ENCODE peak calls at places on chromosomes 3 and 15, in eight cellular contexts. N is IMR-90, S is HCT116, T is spleen, O is Peyer's patch, H is adrenal gland, X is uterus, K is NB4. P is an unnamed sample.

GRCh38 chr15:29870495-29871151 is 48.4 kb upstream of the TJP1 start:
- DNase-seq in N (no peak), S (no peak), T (no peak), O (no peak), H (peak; percentile 59), X (peak; percentile 55), K (no peak), P (no peak)

GRCh38 chr3:139588450-139588849 is 48.9 kb upstream of the RBP1 start:
- DNase-seq in N (no peak), S (peak; percentile 6), T (no peak), O (no peak), H (no peak), X (no peak), K (peak; percentile 11), P (no peak)

GRCh38 chr3:130850044-130850797 is 43.7 kb upstream of the ATP2C1 start:
- DNase-seq in N (peak; percentile 46), S (no peak), T (no peak), O (no peak), H (peak; percentile 37), X (no peak), K (peak; percentile 96), P (peak; percentile 45)

GRCh38 chr15:64379216-64379960 is 1.9 kb downstream of the PCLAF start:
- DNase-seq in N (no peak), S (no peak), T (no peak), O (no peak), H (no peak), X (no peak), K (peak; percentile 19), P (peak; percentile 40)

GRCh38 chr3:4720316-4721075 is 227.3 kb downstream of the ITPR1 start:
- DNase-seq in N (peak; percentile 71), S (peak; percentile 60), T (no peak), O (peak; percentile 29), H (peak; percentile 89), X (peak; percentile 86), K (peak; percentile 65), P (peak; percentile 89)

GRCh38 chr3:32424581-32425250 is 33.1 kb downstream of the CMTM7 start:
- DNase-seq in N (no peak), S (no peak), T (peak; percentile 70), O (no peak), H (no peak), X (no peak), K (no peak), P (no peak)

GRCh38 chr3:194736896-194737600 is 51.4 kb downstream of the FAM43A start:
- DNase-seq in N (no peak), S (no peak), T (no peak), O (peak; percentile 49), H (no peak), X (no peak), K (peak; percentile 94), P (no peak)

GRCh38 chr3:98763814-98764691 is 913 bp downstream of the ST3GAL6 start:
- DNase-seq in N (no peak), S (no peak), T (peak; percentile 65), O (no peak), H (no peak), X (no peak), K (peak; percentile 83), P (no peak)

GRCh38 chr3:133669949-133670524 is 8.3 kb upstream of the TOPBP1 start:
- DNase-seq in N (no peak), S (no peak), T (no peak), O (no peak), H (no peak), X (no peak), K (no peak), P (no peak)

GRCh38 chr3:113231827-113232253 is 20.5 kb downstream of the BOC start:
- DNase-seq in N (peak; percentile 89), S (peak; percentile 50), T (no peak), O (no peak), H (no peak), X (no peak), K (no peak), P (peak; percentile 86)

GRCh38 chr3:101829066-101829830 is 20.1 kb upstream of the NFKBIZ start:
- DNase-seq in N (peak; percentile 85), S (no peak), T (peak; percentile 85), O (peak; percentile 80), H (peak; percentile 73), X (peak; percentile 84), K (no peak), P (peak; percentile 90)

GRCh38 chr15:51924146-51925068 is 47.2 kb downstream of the LEO1 start:
- DNase-seq in N (no peak), S (no peak), T (no peak), O (no peak), H (no peak), X (no peak), K (no peak), P (no peak)

GRCh38 chr15:94324835-94325767 is 93.7 kb downstream of the MCTP2 start:
- DNase-seq in N (no peak), S (no peak), T (no peak), O (no peak), H (no peak), X (no peak), K (no peak), P (no peak)

GRCh38 chr3:126135398-126136076 is 44.8 kb downstream of the ALDH1L1 start:
- DNase-seq in N (no peak), S (no peak), T (peak; percentile 75), O (no peak), H (peak; percentile 6), X (peak; percentile 13), K (no peak), P (no peak)

GRCh38 chr3:115190747-115191146 is 43.7 kb upstream of the ZBTB20 start:
- DNase-seq in N (no peak), S (no peak), T (no peak), O (no peak), H (no peak), X (no peak), K (no peak), P (no peak)

GRCh38 chr3:30693470-30694120 is 87.2 kb downstream of the TGFBR2 start:
- DNase-seq in N (peak; percentile 77), S (peak; percentile 40), T (no peak), O (peak; percentile 42), H (peak; percentile 55), X (peak; percentile 54), K (peak; percentile 80), P (peak; percentile 51)
- TF ChIP-seq CTCF in N (peak; percentile 92), S (peak; percentile 67), T (peak; percentile 84), O (peak; percentile 92), H (peak; percentile 85), X (peak; percentile 77), K (peak; percentile 49), P (no peak)

GRCh38 chr3:197555281-197556261 is at the start of gene BDH1:
- DNase-seq in N (no peak), S (no peak), T (peak; percentile 92), O (peak; percentile 56), H (peak; percentile 29), X (peak; percentile 22), K (peak; percentile 83), P (no peak)
- TF ChIP-seq POLR2A in N (no peak), S (no peak), T (no peak), O (peak; percentile 57), H (no peak), X (no peak), K (peak; percentile 60), P (no peak)

GRCh38 chr3:128349963-128350599 is 116.6 kb downstream of the DNAJB8 start:
- DNase-seq in N (no peak), S (no peak), T (peak; percentile 62), O (no peak), H (no peak), X (no peak), K (no peak), P (no peak)

GRCh38 chr3:128347282-128347681 is 119.4 kb downstream of the DNAJB8 start:
- DNase-seq in N (no peak), S (no peak), T (no peak), O (no peak), H (no peak), X (no peak), K (no peak), P (no peak)

GRCh38 chr3:128346562-128346961 is 120.1 kb downstream of the DNAJB8 start:
- DNase-seq in N (no peak), S (no peak), T (no peak), O (no peak), H (no peak), X (no peak), K (no peak), P (no peak)

GRCh38 chr3:128348075-128348474 is 118.6 kb downstream of the DNAJB8 start:
- DNase-seq in N (no peak), S (no peak), T (no peak), O (no peak), H (no peak), X (no peak), K (no peak), P (no peak)

GRCh38 chr3:128348805-128349531 is 117.7 kb downstream of the DNAJB8 start:
- DNase-seq in N (peak; percentile 13), S (no peak), T (peak; percentile 62), O (no peak), H (no peak), X (no peak), K (peak; percentile 45), P (no peak)
- H3K4me3 ChIP-seq in N (no peak overlapping the region), S (no peak overlapping the region), T (no peak overlapping the region), O (no peak overlapping the region), H (no peak overlapping the region), X (no peak overlapping the region), K (no peak overlapping the region), P (no peak overlapping the region)

GRCh38 chr3:153513236-153513635 is 351.2 kb downstream of the RAP2B start:
- DNase-seq in N (no peak), S (peak; percentile 7), T (no peak), O (no peak), H (no peak), X (no peak), K (peak; percentile 24), P (no peak)
- TF ChIP-seq CTCF in N (peak; percentile 1), S (peak; percentile 60), T (peak; percentile 30), O (no peak), H (no peak), X (no peak), K (peak; percentile 23), P (no peak)

DNA sequence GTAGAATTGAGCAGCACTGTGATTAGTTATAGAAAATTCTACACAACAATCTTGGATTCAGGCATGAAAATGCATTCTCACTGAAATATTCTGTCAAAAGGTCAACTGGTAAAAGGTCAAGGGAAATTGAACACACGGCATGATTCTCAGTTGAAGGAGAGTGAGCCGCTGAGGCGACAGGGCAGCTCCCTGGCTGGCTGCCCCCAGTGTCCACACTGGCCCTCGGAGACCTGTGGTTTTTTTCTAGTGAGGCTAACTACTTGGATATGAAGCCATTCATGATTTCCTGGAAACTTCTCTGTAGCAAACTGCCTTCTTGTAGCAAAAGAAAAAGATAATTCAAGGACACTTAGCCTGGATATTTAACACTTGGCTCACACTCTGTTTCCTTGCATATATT is 37.2 kb downstream of the AADACL2 start:
- DNase-seq in N (no peak), S (no peak), T (no peak), O (no peak), H (peak; percentile 67), X (peak; percentile 20), K (peak; percentile 61), P (no peak)
- TF ChIP-seq POLR2A in N (no peak), S (no peak), T (no peak), O (no peak), H (no peak), X (no peak), K (no peak), P (no peak)